ENCODE peak calls at places on chromosomes 12 and 14, in eight cellular contexts. One of them, this sample, is unnamed. For H3K4me1, the result is how much of the 10 kb centered on the place peaks cover.

GRCh38 chr12:52524898-52525591 is 4.9 kb upstream of the KRT5 start:
- DNase-seq in heart left ventricle: no peak
- DNase-seq in gastrocnemius medialis: no peak
- DNase-seq in esophagus squamous epithelium: no peak
- DNase-seq in Peyer's patch: peak
- DNase-seq in K562: no peak
- DNase-seq in suprapubic skin: peak
- DNase-seq in breast epithelium: peak
- DNase-seq in this sample: peak

GRCh38 chr12:27521066-27521465 is 2.9 kb upstream of the PPFIBP1 start:
- DNase-seq in K562: peak
- DNase-seq in breast epithelium: no peak
- DNase-seq in heart left ventricle: no peak
- DNase-seq in esophagus squamous epithelium: no peak
- DNase-seq in gastrocnemius medialis: no peak
- DNase-seq in suprapubic skin: no peak
- DNase-seq in Peyer's patch: peak
- DNase-seq in this sample: no peak

GRCh38 chr14:59631237-59631636 is 54.6 kb upstream of the CCDC175 start:
- DNase-seq in heart left ventricle: no peak
- DNase-seq in Peyer's patch: no peak
- DNase-seq in gastrocnemius medialis: no peak
- DNase-seq in suprapubic skin: no peak
- DNase-seq in breast epithelium: no peak
- DNase-seq in K562: peak
- DNase-seq in esophagus squamous epithelium: no peak
- DNase-seq in this sample: no peak

GRCh38 chr14:93954516-93954830 is 21.9 kb downstream of the ASB2 start:
- DNase-seq in esophagus squamous epithelium: no peak
- DNase-seq in heart left ventricle: peak
- DNase-seq in K562: no peak
- DNase-seq in suprapubic skin: no peak
- DNase-seq in gastrocnemius medialis: no peak
- DNase-seq in Peyer's patch: no peak
- DNase-seq in breast epithelium: no peak
- DNase-seq in this sample: no peak

GRCh38 chr12:118064608-118065007 is 3.6 kb upstream of the WSB2 start:
- DNase-seq in esophagus squamous epithelium: no peak
- DNase-seq in K562: no peak
- DNase-seq in breast epithelium: no peak
- DNase-seq in suprapubic skin: no peak
- DNase-seq in heart left ventricle: no peak
- DNase-seq in gastrocnemius medialis: no peak
- DNase-seq in Peyer's patch: no peak
- DNase-seq in this sample: no peak

GRCh38 chr12:89461649-89462612 is 62.7 kb downstream of the GALNT4 start:
- DNase-seq in K562: peak
- DNase-seq in Peyer's patch: no peak
- DNase-seq in breast epithelium: no peak
- DNase-seq in gastrocnemius medialis: no peak
- DNase-seq in heart left ventricle: no peak
- DNase-seq in suprapubic skin: no peak
- DNase-seq in esophagus squamous epithelium: no peak
- DNase-seq in this sample: no peak

GRCh38 chr12:107449891-107450290 is 235.7 kb upstream of the PWP1 start:
- DNase-seq in gastrocnemius medialis: no peak
- DNase-seq in esophagus squamous epithelium: no peak
- DNase-seq in breast epithelium: no peak
- DNase-seq in heart left ventricle: no peak
- DNase-seq in K562: no peak
- DNase-seq in Peyer's patch: no peak
- DNase-seq in suprapubic skin: no peak
- DNase-seq in this sample: no peak

GRCh38 chr14:96852823-96853422 is 55.7 kb downstream of the VRK1 start:
- DNase-seq in heart left ventricle: no peak
- DNase-seq in gastrocnemius medialis: no peak
- DNase-seq in K562: peak
- DNase-seq in esophagus squamous epithelium: no peak
- DNase-seq in Peyer's patch: peak
- DNase-seq in breast epithelium: no peak
- DNase-seq in suprapubic skin: no peak
- DNase-seq in this sample: no peak

GRCh38 chr12:102454808-102455760 is 25.3 kb downstream of the IGF1 start:
- DNase-seq in suprapubic skin: peak
- DNase-seq in Peyer's patch: peak
- DNase-seq in heart left ventricle: no peak
- DNase-seq in esophagus squamous epithelium: no peak
- DNase-seq in breast epithelium: no peak
- DNase-seq in K562: no peak
- DNase-seq in gastrocnemius medialis: peak
- DNase-seq in this sample: no peak

GRCh38 chr12:67056329-67056728 is 212.8 kb upstream of the CAND1 start:
- DNase-seq in breast epithelium: no peak
- DNase-seq in gastrocnemius medialis: no peak
- DNase-seq in suprapubic skin: no peak
- DNase-seq in Peyer's patch: no peak
- DNase-seq in esophagus squamous epithelium: no peak
- DNase-seq in K562: no peak
- DNase-seq in heart left ventricle: no peak
- DNase-seq in this sample: no peak

GRCh38 chr12:101414533-101415119 is 7.1 kb upstream of the ARL1 start:
- DNase-seq in suprapubic skin: no peak
- DNase-seq in K562: peak
- DNase-seq in breast epithelium: no peak
- DNase-seq in esophagus squamous epithelium: no peak
- DNase-seq in heart left ventricle: no peak
- DNase-seq in gastrocnemius medialis: no peak
- DNase-seq in Peyer's patch: peak
- DNase-seq in this sample: no peak

GRCh38 chr12:39329015-39329414 is 113.9 kb downstream of the KIF21A start:
- DNase-seq in heart left ventricle: no peak
- DNase-seq in K562: no peak
- DNase-seq in Peyer's patch: no peak
- DNase-seq in suprapubic skin: no peak
- DNase-seq in esophagus squamous epithelium: no peak
- DNase-seq in gastrocnemius medialis: no peak
- DNase-seq in breast epithelium: no peak
- DNase-seq in this sample: no peak

GRCh38 chr14:99078426-99078825 is 193.6 kb downstream of the BCL11B start:
- DNase-seq in esophagus squamous epithelium: no peak
- DNase-seq in Peyer's patch: no peak
- DNase-seq in suprapubic skin: no peak
- DNase-seq in K562: no peak
- DNase-seq in gastrocnemius medialis: no peak
- DNase-seq in breast epithelium: no peak
- DNase-seq in heart left ventricle: no peak
- DNase-seq in this sample: peak

GRCh38 chr12:75960086-75960910 is 71.3 kb downstream of the PHLDA1 start:
- DNase-seq in esophagus squamous epithelium: no peak
- DNase-seq in breast epithelium: no peak
- DNase-seq in Peyer's patch: no peak
- DNase-seq in heart left ventricle: no peak
- DNase-seq in suprapubic skin: no peak
- DNase-seq in gastrocnemius medialis: no peak
- DNase-seq in K562: no peak
- DNase-seq in this sample: no peak

GRCh38 chr12:52494518-52494917 is 1.5 kb upstream of the KRT6A start:
- DNase-seq in suprapubic skin: peak
- DNase-seq in heart left ventricle: no peak
- DNase-seq in K562: no peak
- DNase-seq in Peyer's patch: peak
- DNase-seq in gastrocnemius medialis: peak
- DNase-seq in breast epithelium: peak
- DNase-seq in esophagus squamous epithelium: no peak
- DNase-seq in this sample: no peak

GRCh38 chr12:57899010-57899662 is 42.2 kb upstream of the ATP23 start:
- DNase-seq in heart left ventricle: peak
- DNase-seq in breast epithelium: peak
- DNase-seq in Peyer's patch: peak
- DNase-seq in K562: no peak
- DNase-seq in suprapubic skin: no peak
- DNase-seq in esophagus squamous epithelium: no peak
- DNase-seq in gastrocnemius medialis: peak
- DNase-seq in this sample: no peak

GRCh38 chr12:117033382-117034045 is 65.7 kb downstream of the TESC start:
- DNase-seq in breast epithelium: no peak
- DNase-seq in K562: no peak
- DNase-seq in esophagus squamous epithelium: no peak
- DNase-seq in gastrocnemius medialis: peak
- DNase-seq in Peyer's patch: peak
- DNase-seq in heart left ventricle: no peak
- DNase-seq in suprapubic skin: peak
- DNase-seq in this sample: no peak

GRCh38 chr12:823043-823698 is 70.8 kb downstream of the WNK1 start:
- DNase-seq in breast epithelium: no peak
- DNase-seq in Peyer's patch: no peak
- DNase-seq in heart left ventricle: no peak
- DNase-seq in K562: no peak
- DNase-seq in suprapubic skin: no peak
- DNase-seq in esophagus squamous epithelium: no peak
- DNase-seq in gastrocnemius medialis: no peak
- DNase-seq in this sample: no peak

GRCh38 chr12:16362550-16362949 is 15.1 kb downstream of the MGST1 start:
- DNase-seq in gastrocnemius medialis: no peak
- DNase-seq in suprapubic skin: no peak
- DNase-seq in breast epithelium: no peak
- DNase-seq in esophagus squamous epithelium: no peak
- DNase-seq in Peyer's patch: no peak
- DNase-seq in heart left ventricle: no peak
- DNase-seq in K562: no peak
- DNase-seq in this sample: no peak

GRCh38 chr14:54455363-54455762 is 14.2 kb upstream of the CNIH1 start:
- DNase-seq in K562: no peak
- DNase-seq in gastrocnemius medialis: no peak
- DNase-seq in esophagus squamous epithelium: no peak
- DNase-seq in heart left ventricle: no peak
- DNase-seq in suprapubic skin: no peak
- DNase-seq in breast epithelium: no peak
- DNase-seq in Peyer's patch: no peak
- DNase-seq in this sample: no peak

GRCh38 chr12:627863-628805 is 35.1 kb downstream of the NINJ2 start:
- DNase-seq in heart left ventricle: no peak
- DNase-seq in gastrocnemius medialis: peak
- DNase-seq in suprapubic skin: no peak
- DNase-seq in breast epithelium: no peak
- DNase-seq in esophagus squamous epithelium: no peak
- DNase-seq in K562: no peak
- DNase-seq in Peyer's patch: no peak
- DNase-seq in this sample: no peak

GRCh38 chr12:45991289-45992249 is 1.2 kb upstream of the SCAF11 start:
- DNase-seq in Peyer's patch: peak
- DNase-seq in suprapubic skin: peak
- DNase-seq in esophagus squamous epithelium: peak
- DNase-seq in K562: peak
- DNase-seq in breast epithelium: peak
- DNase-seq in gastrocnemius medialis: peak
- DNase-seq in heart left ventricle: peak
- DNase-seq in this sample: no peak
- TF ChIP-seq POLR2A in Peyer's patch: peak
- TF ChIP-seq POLR2A in suprapubic skin: peak
- TF ChIP-seq POLR2A in esophagus squamous epithelium: peak
- TF ChIP-seq POLR2A in K562: peak
- TF ChIP-seq POLR2A in breast epithelium: peak
- TF ChIP-seq POLR2A in gastrocnemius medialis: peak
- TF ChIP-seq POLR2A in heart left ventricle: peak
- TF ChIP-seq POLR2A in this sample: no peak

GRCh38 chr14:95319312-95320075 is at the start of gene CLMN:
- DNase-seq in heart left ventricle: no peak
- DNase-seq in K562: peak
- DNase-seq in suprapubic skin: peak
- DNase-seq in Peyer's patch: peak
- DNase-seq in breast epithelium: peak
- DNase-seq in esophagus squamous epithelium: no peak
- DNase-seq in gastrocnemius medialis: no peak
- DNase-seq in this sample: no peak
- H3K4me1 ChIP-seq in heart left ventricle: under half
- H3K4me1 ChIP-seq in K562: under half
- H3K4me1 ChIP-seq in suprapubic skin: under half
- H3K4me1 ChIP-seq in Peyer's patch: under half
- H3K4me1 ChIP-seq in breast epithelium: under half
- H3K4me1 ChIP-seq in esophagus squamous epithelium: half or more
- H3K4me1 ChIP-seq in gastrocnemius medialis: under half
- H3K4me1 ChIP-seq in this sample: under half

GRCh38 chr12:69544087-69544486 is 41.2 kb upstream of the CCT2 start:
- DNase-seq in heart left ventricle: no peak
- DNase-seq in suprapubic skin: no peak
- DNase-seq in K562: no peak
- DNase-seq in Peyer's patch: no peak
- DNase-seq in gastrocnemius medialis: no peak
- DNase-seq in breast epithelium: no peak
- DNase-seq in esophagus squamous epithelium: no peak
- DNase-seq in this sample: no peak

GRCh38 chr12:69545081-69545480 is 40.2 kb upstream of the CCT2 start:
- DNase-seq in gastrocnemius medialis: no peak
- DNase-seq in suprapubic skin: no peak
- DNase-seq in heart left ventricle: no peak
- DNase-seq in breast epithelium: no peak
- DNase-seq in K562: no peak
- DNase-seq in Peyer's patch: no peak
- DNase-seq in esophagus squamous epithelium: no peak
- DNase-seq in this sample: no peak

GRCh38 chr12:69540606-69541386 is 44.5 kb upstream of the CCT2 start:
- DNase-seq in heart left ventricle: no peak
- DNase-seq in breast epithelium: no peak
- DNase-seq in K562: no peak
- DNase-seq in suprapubic skin: no peak
- DNase-seq in gastrocnemius medialis: no peak
- DNase-seq in esophagus squamous epithelium: no peak
- DNase-seq in Peyer's patch: no peak
- DNase-seq in this sample: no peak
- TF ChIP-seq CTCF in heart left ventricle: no peak
- TF ChIP-seq CTCF in breast epithelium: no peak
- TF ChIP-seq CTCF in K562: no peak
- TF ChIP-seq CTCF in suprapubic skin: no peak
- TF ChIP-seq CTCF in gastrocnemius medialis: no peak
- TF ChIP-seq CTCF in esophagus squamous epithelium: no peak
- TF ChIP-seq CTCF in Peyer's patch: no peak
- TF ChIP-seq CTCF in this sample: no peak

GRCh38 chr12:49665384-49665783 is 41.8 kb downstream of the FMNL3 start:
- DNase-seq in Peyer's patch: no peak
- DNase-seq in breast epithelium: no peak
- DNase-seq in heart left ventricle: no peak
- DNase-seq in K562: no peak
- DNase-seq in esophagus squamous epithelium: no peak
- DNase-seq in suprapubic skin: no peak
- DNase-seq in gastrocnemius medialis: no peak
- DNase-seq in this sample: no peak
- TF ChIP-seq POLR2A in Peyer's patch: no peak
- TF ChIP-seq POLR2A in breast epithelium: no peak
- TF ChIP-seq POLR2A in heart left ventricle: no peak
- TF ChIP-seq POLR2A in K562: no peak
- TF ChIP-seq POLR2A in esophagus squamous epithelium: no peak
- TF ChIP-seq POLR2A in suprapubic skin: no peak
- TF ChIP-seq POLR2A in gastrocnemius medialis: no peak
- TF ChIP-seq POLR2A in this sample: no peak

DNA sequence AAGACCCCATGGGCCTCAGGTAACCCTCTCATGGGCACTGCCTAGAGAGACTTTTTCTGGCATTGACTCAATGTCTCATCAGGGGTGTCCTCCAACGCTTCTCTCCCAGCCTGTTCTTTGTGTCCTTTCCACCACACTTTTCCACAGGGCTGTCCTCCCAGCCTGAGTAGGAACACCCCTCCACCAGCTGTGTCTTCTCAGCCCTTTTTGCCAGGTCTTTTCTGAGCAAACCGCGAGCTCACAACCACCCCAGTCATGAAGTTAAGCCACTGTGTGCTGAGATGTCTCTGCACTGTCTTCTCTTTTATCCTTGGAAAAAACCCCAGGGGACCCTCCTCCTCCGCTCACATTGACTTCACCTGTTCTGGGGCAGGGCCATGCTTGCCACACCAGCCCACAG is 50.2 kb upstream of the PNMA1 start:
- DNase-seq in esophagus squamous epithelium: no peak
- DNase-seq in Peyer's patch: no peak
- DNase-seq in heart left ventricle: no peak
- DNase-seq in suprapubic skin: no peak
- DNase-seq in K562: no peak
- DNase-seq in gastrocnemius medialis: no peak
- DNase-seq in breast epithelium: no peak
- DNase-seq in this sample: no peak
- H3K4me1 ChIP-seq in esophagus squamous epithelium: half or more
- H3K4me1 ChIP-seq in Peyer's patch: half or more
- H3K4me1 ChIP-seq in heart left ventricle: under half
- H3K4me1 ChIP-seq in suprapubic skin: half or more
- H3K4me1 ChIP-seq in K562: under half
- H3K4me1 ChIP-seq in gastrocnemius medialis: half or more
- H3K4me1 ChIP-seq in breast epithelium: under half
- H3K4me1 ChIP-seq in this sample: half or more